ENCODE peak calls at places on chromosome 2, in ten cellular contexts. One of them, this sample, is unnamed.

GRCh38 chr2:168234407-168235085 is 12.8 kb downstream of the STK39 start:
- DNase-seq in K562: no peak
- DNase-seq in sigmoid colon: no peak
- DNase-seq in breast epithelium: no peak
- DNase-seq in lower lobe of right lung: no peak
- DNase-seq in stomach: no peak
- DNase-seq in WERI-Rb-1: no peak
- DNase-seq in PC-9: no peak
- DNase-seq in neural progenitor cell: no peak
- DNase-seq in upper lobe of right lung: no peak
- DNase-seq in this sample: no peak

GRCh38 chr2:179981085-179981484 is 26.0 kb downstream of the CWC22 start:
- DNase-seq in neural progenitor cell: no peak
- DNase-seq in upper lobe of right lung: no peak
- DNase-seq in WERI-Rb-1: no peak
- DNase-seq in PC-9: no peak
- DNase-seq in sigmoid colon: no peak
- DNase-seq in breast epithelium: no peak
- DNase-seq in stomach: no peak
- DNase-seq in lower lobe of right lung: no peak
- DNase-seq in K562: no peak
- DNase-seq in this sample: no peak

GRCh38 chr2:214816135-214816534 is 6.7 kb upstream of the BARD1 start:
- DNase-seq in neural progenitor cell: no peak
- DNase-seq in stomach: no peak
- DNase-seq in PC-9: no peak
- DNase-seq in breast epithelium: no peak
- DNase-seq in upper lobe of right lung: no peak
- DNase-seq in WERI-Rb-1: no peak
- DNase-seq in K562: no peak
- DNase-seq in lower lobe of right lung: no peak
- DNase-seq in sigmoid colon: no peak
- DNase-seq in this sample: no peak

GRCh38 chr2:69890881-69891280 is 2.9 kb upstream of the SNRNP27 start:
- DNase-seq in stomach: no peak
- DNase-seq in WERI-Rb-1: no peak
- DNase-seq in lower lobe of right lung: no peak
- DNase-seq in sigmoid colon: no peak
- DNase-seq in PC-9: no peak
- DNase-seq in breast epithelium: no peak
- DNase-seq in neural progenitor cell: no peak
- DNase-seq in K562: no peak
- DNase-seq in upper lobe of right lung: no peak
- DNase-seq in this sample: no peak

GRCh38 chr2:219178377-219179175 is 501 bp downstream of the RETREG2 start:
- DNase-seq in WERI-Rb-1: peak
- DNase-seq in stomach: peak
- DNase-seq in K562: peak
- DNase-seq in sigmoid colon: peak
- DNase-seq in lower lobe of right lung: peak
- DNase-seq in upper lobe of right lung: no peak
- DNase-seq in neural progenitor cell: peak
- DNase-seq in breast epithelium: peak
- DNase-seq in PC-9: no peak
- DNase-seq in this sample: peak

GRCh38 chr2:165950438-165950837 is 3.1 kb downstream of the TTC21B start:
- DNase-seq in WERI-Rb-1: no peak
- DNase-seq in breast epithelium: no peak
- DNase-seq in sigmoid colon: no peak
- DNase-seq in stomach: no peak
- DNase-seq in PC-9: no peak
- DNase-seq in neural progenitor cell: no peak
- DNase-seq in upper lobe of right lung: no peak
- DNase-seq in lower lobe of right lung: no peak
- DNase-seq in K562: no peak
- DNase-seq in this sample: no peak

GRCh38 chr2:178163911-178164310 is 30.4 kb upstream of the OSBPL6 start:
- DNase-seq in neural progenitor cell: no peak
- DNase-seq in upper lobe of right lung: no peak
- DNase-seq in lower lobe of right lung: no peak
- DNase-seq in K562: no peak
- DNase-seq in breast epithelium: no peak
- DNase-seq in WERI-Rb-1: no peak
- DNase-seq in PC-9: no peak
- DNase-seq in stomach: no peak
- DNase-seq in sigmoid colon: no peak
- DNase-seq in this sample: no peak

GRCh38 chr2:27705851-27706622 is 42.3 kb downstream of the SLC4A1AP start:
- DNase-seq in neural progenitor cell: no peak
- DNase-seq in sigmoid colon: peak
- DNase-seq in stomach: peak
- DNase-seq in breast epithelium: peak
- DNase-seq in K562: peak
- DNase-seq in upper lobe of right lung: no peak
- DNase-seq in PC-9: peak
- DNase-seq in lower lobe of right lung: peak
- DNase-seq in WERI-Rb-1: peak
- DNase-seq in this sample: peak

GRCh38 chr2:8457620-8458255 is 224.1 kb upstream of the ID2 start:
- DNase-seq in sigmoid colon: peak
- DNase-seq in upper lobe of right lung: no peak
- DNase-seq in breast epithelium: no peak
- DNase-seq in WERI-Rb-1: no peak
- DNase-seq in stomach: peak
- DNase-seq in K562: no peak
- DNase-seq in PC-9: no peak
- DNase-seq in neural progenitor cell: no peak
- DNase-seq in lower lobe of right lung: no peak
- DNase-seq in this sample: no peak

GRCh38 chr2:29920631-29921559 is 491 bp downstream of the ALK start:
- DNase-seq in sigmoid colon: no peak
- DNase-seq in breast epithelium: no peak
- DNase-seq in lower lobe of right lung: peak
- DNase-seq in neural progenitor cell: peak
- DNase-seq in WERI-Rb-1: peak
- DNase-seq in upper lobe of right lung: no peak
- DNase-seq in stomach: no peak
- DNase-seq in PC-9: no peak
- DNase-seq in K562: peak
- DNase-seq in this sample: no peak

GRCh38 chr2:31079665-31080064 is 58.6 kb downstream of the GALNT14 start:
- DNase-seq in neural progenitor cell: peak
- DNase-seq in PC-9: no peak
- DNase-seq in stomach: no peak
- DNase-seq in breast epithelium: no peak
- DNase-seq in sigmoid colon: no peak
- DNase-seq in lower lobe of right lung: no peak
- DNase-seq in WERI-Rb-1: peak
- DNase-seq in K562: peak
- DNase-seq in upper lobe of right lung: no peak
- DNase-seq in this sample: no peak

GRCh38 chr2:234134496-234134895 is 84.0 kb downstream of the SPP2 start:
- DNase-seq in upper lobe of right lung: no peak
- DNase-seq in K562: no peak
- DNase-seq in WERI-Rb-1: no peak
- DNase-seq in stomach: no peak
- DNase-seq in neural progenitor cell: no peak
- DNase-seq in sigmoid colon: no peak
- DNase-seq in PC-9: no peak
- DNase-seq in breast epithelium: no peak
- DNase-seq in lower lobe of right lung: no peak
- DNase-seq in this sample: no peak

GRCh38 chr2:226661789-226662545 is 137.7 kb downstream of the IRS1 start:
- DNase-seq in stomach: no peak
- DNase-seq in PC-9: peak
- DNase-seq in neural progenitor cell: no peak
- DNase-seq in breast epithelium: no peak
- DNase-seq in WERI-Rb-1: peak
- DNase-seq in K562: no peak
- DNase-seq in lower lobe of right lung: no peak
- DNase-seq in sigmoid colon: peak
- DNase-seq in upper lobe of right lung: no peak
- DNase-seq in this sample: peak

GRCh38 chr2:2831656-2832055 is 500.6 kb upstream of the MYT1L start:
- DNase-seq in stomach: peak
- DNase-seq in breast epithelium: no peak
- DNase-seq in sigmoid colon: no peak
- DNase-seq in lower lobe of right lung: no peak
- DNase-seq in neural progenitor cell: peak
- DNase-seq in PC-9: no peak
- DNase-seq in K562: no peak
- DNase-seq in WERI-Rb-1: peak
- DNase-seq in upper lobe of right lung: peak
- DNase-seq in this sample: no peak

GRCh38 chr2:40346535-40347354 is 105.1 kb downstream of the SLC8A1 start:
- DNase-seq in stomach: no peak
- DNase-seq in breast epithelium: no peak
- DNase-seq in K562: no peak
- DNase-seq in upper lobe of right lung: no peak
- DNase-seq in neural progenitor cell: no peak
- DNase-seq in WERI-Rb-1: no peak
- DNase-seq in PC-9: no peak
- DNase-seq in sigmoid colon: no peak
- DNase-seq in lower lobe of right lung: no peak
- DNase-seq in this sample: no peak

GRCh38 chr2:45649457-45649854 is 2.0 kb upstream of the PRKCE start:
- DNase-seq in breast epithelium: no peak
- DNase-seq in K562: no peak
- DNase-seq in lower lobe of right lung: no peak
- DNase-seq in sigmoid colon: no peak
- DNase-seq in WERI-Rb-1: no peak
- DNase-seq in upper lobe of right lung: no peak
- DNase-seq in neural progenitor cell: peak
- DNase-seq in stomach: no peak
- DNase-seq in PC-9: no peak
- DNase-seq in this sample: no peak

GRCh38 chr2:45651415-45652089 is at the start of gene PRKCE:
- DNase-seq in K562: no peak
- DNase-seq in stomach: peak
- DNase-seq in PC-9: no peak
- DNase-seq in neural progenitor cell: peak
- DNase-seq in sigmoid colon: peak
- DNase-seq in WERI-Rb-1: peak
- DNase-seq in breast epithelium: peak
- DNase-seq in lower lobe of right lung: peak
- DNase-seq in upper lobe of right lung: peak
- DNase-seq in this sample: peak

GRCh38 chr2:45652090-45653050 is 895 bp downstream of the PRKCE start:
- DNase-seq in upper lobe of right lung: peak
- DNase-seq in lower lobe of right lung: peak
- DNase-seq in breast epithelium: peak
- DNase-seq in stomach: peak
- DNase-seq in K562: no peak
- DNase-seq in WERI-Rb-1: no peak
- DNase-seq in PC-9: peak
- DNase-seq in sigmoid colon: peak
- DNase-seq in neural progenitor cell: peak
- DNase-seq in this sample: peak

GRCh38 chr2:45649855-45650806 is 1.3 kb upstream of the PRKCE start:
- DNase-seq in upper lobe of right lung: peak
- DNase-seq in PC-9: peak
- DNase-seq in neural progenitor cell: peak
- DNase-seq in sigmoid colon: peak
- DNase-seq in stomach: peak
- DNase-seq in WERI-Rb-1: peak
- DNase-seq in K562: peak
- DNase-seq in lower lobe of right lung: peak
- DNase-seq in breast epithelium: peak
- DNase-seq in this sample: peak

GRCh38 chr2:45650851-45651414 is 542 bp upstream of the PRKCE start:
- DNase-seq in sigmoid colon: peak
- DNase-seq in PC-9: peak
- DNase-seq in lower lobe of right lung: peak
- DNase-seq in neural progenitor cell: peak
- DNase-seq in K562: peak
- DNase-seq in breast epithelium: peak
- DNase-seq in stomach: peak
- DNase-seq in WERI-Rb-1: peak
- DNase-seq in upper lobe of right lung: peak
- DNase-seq in this sample: peak
- TF ChIP-seq CTCF in sigmoid colon: peak
- TF ChIP-seq CTCF in PC-9: peak
- TF ChIP-seq CTCF in lower lobe of right lung: peak
- TF ChIP-seq CTCF in neural progenitor cell: peak
- TF ChIP-seq CTCF in K562: peak
- TF ChIP-seq CTCF in breast epithelium: peak
- TF ChIP-seq CTCF in stomach: peak
- TF ChIP-seq CTCF in WERI-Rb-1: peak
- TF ChIP-seq CTCF in upper lobe of right lung: peak
- TF ChIP-seq CTCF in this sample: peak

GRCh38 chr2:239319261-239319661 is 81.6 kb downstream of the HDAC4 start:
- DNase-seq in PC-9: no peak
- DNase-seq in upper lobe of right lung: no peak
- DNase-seq in K562: peak
- DNase-seq in stomach: peak
- DNase-seq in sigmoid colon: peak
- DNase-seq in lower lobe of right lung: peak
- DNase-seq in WERI-Rb-1: no peak
- DNase-seq in breast epithelium: no peak
- DNase-seq in neural progenitor cell: no peak
- DNase-seq in this sample: peak
- H3K4me3 ChIP-seq in PC-9: no peak
- H3K4me3 ChIP-seq in upper lobe of right lung: peak
- H3K4me3 ChIP-seq in K562: peak
- H3K4me3 ChIP-seq in stomach: peak
- H3K4me3 ChIP-seq in sigmoid colon: peak
- H3K4me3 ChIP-seq in lower lobe of right lung: peak
- H3K4me3 ChIP-seq in WERI-Rb-1: no peak
- H3K4me3 ChIP-seq in breast epithelium: peak
- H3K4me3 ChIP-seq in neural progenitor cell: no peak
- H3K4me3 ChIP-seq in this sample: peak

GRCh38 chr2:203578511-203579130 is 43.5 kb upstream of the RAPH1 start:
- DNase-seq in upper lobe of right lung: no peak
- DNase-seq in lower lobe of right lung: no peak
- DNase-seq in PC-9: no peak
- DNase-seq in WERI-Rb-1: no peak
- DNase-seq in stomach: no peak
- DNase-seq in sigmoid colon: no peak
- DNase-seq in breast epithelium: no peak
- DNase-seq in K562: no peak
- DNase-seq in neural progenitor cell: no peak
- DNase-seq in this sample: no peak
- H3K27ac ChIP-seq in upper lobe of right lung: no peak
- H3K27ac ChIP-seq in lower lobe of right lung: peak
- H3K27ac ChIP-seq in PC-9: peak
- H3K27ac ChIP-seq in WERI-Rb-1: no peak
- H3K27ac ChIP-seq in stomach: no peak
- H3K27ac ChIP-seq in sigmoid colon: no peak
- H3K27ac ChIP-seq in breast epithelium: peak
- H3K27ac ChIP-seq in K562: no peak
- H3K27ac ChIP-seq in neural progenitor cell: no peak
- H3K27ac ChIP-seq in this sample: peak

DNA sequence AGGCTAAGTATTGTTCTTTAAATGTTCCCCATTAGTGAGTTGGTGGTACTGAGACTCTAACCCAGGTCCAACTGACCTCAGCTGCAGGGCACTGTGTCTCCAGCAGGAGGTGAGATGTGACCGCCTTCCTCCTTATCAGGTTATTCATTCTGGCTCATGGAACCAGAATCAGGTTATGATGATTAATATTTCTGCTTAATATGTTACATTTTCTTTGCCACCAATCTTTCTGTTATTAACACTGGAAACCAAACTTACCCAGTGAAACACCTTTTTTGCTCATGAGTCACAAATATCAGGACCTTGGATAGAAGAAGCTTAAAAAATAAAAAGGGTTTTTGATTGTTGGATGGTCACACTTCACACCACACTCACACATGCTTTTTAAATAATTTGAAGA is 85.4 kb downstream of the DPP4 start:
- DNase-seq in sigmoid colon: no peak
- DNase-seq in K562: no peak
- DNase-seq in PC-9: no peak
- DNase-seq in WERI-Rb-1: no peak
- DNase-seq in neural progenitor cell: peak
- DNase-seq in stomach: no peak
- DNase-seq in upper lobe of right lung: no peak
- DNase-seq in breast epithelium: no peak
- DNase-seq in lower lobe of right lung: no peak
- DNase-seq in this sample: no peak
- TF ChIP-seq CTCF in sigmoid colon: no peak
- TF ChIP-seq CTCF in K562: peak
- TF ChIP-seq CTCF in PC-9: no peak
- TF ChIP-seq CTCF in WERI-Rb-1: peak
- TF ChIP-seq CTCF in neural progenitor cell: peak
- TF ChIP-seq CTCF in stomach: no peak
- TF ChIP-seq CTCF in upper lobe of right lung: no peak
- TF ChIP-seq CTCF in breast epithelium: no peak
- TF ChIP-seq CTCF in lower lobe of right lung: no peak
- TF ChIP-seq CTCF in this sample: peak

This sample was measured in left ventricle myocardium inferior.